ENCODE peak calls at places on chromosomes 2 and 18, in four cellular contexts. O is A549, G is GM12878, T is HepG2. B is an unnamed sample.

GRCh38 chr2:172434821-172435607 is 7.6 kb downstream of the ITGA6 start:
- DNase-seq in T (no peak), O (no peak), G (no peak), B (no peak)

GRCh38 chr2:238238766-238239551 is 879 bp downstream of the HES6 start:
- DNase-seq in G (no peak), O (no peak), T (no peak), B (peak)

GRCh38 chr2:227623225-227623624 is 5.9 kb downstream of the SCYGR4 start:
- DNase-seq in T (no peak), G (no peak), O (no peak), B (no peak)

GRCh38 chr2:120767486-120768005 is 31.9 kb downstream of the GLI2 start:
- DNase-seq in T (no peak), G (no peak), O (no peak), B (no peak)

GRCh38 chr2:151972176-151973012 is 126.5 kb downstream of the CACNB4 start:
- DNase-seq in G (no peak), T (no peak), O (no peak), B (no peak)

GRCh38 chr2:152369176-152369860 is 34.3 kb downstream of the FMNL2 start:
- DNase-seq in O (no peak), T (peak), G (no peak), B (no peak)

GRCh38 chr2:70708376-70709199 is 59.4 kb downstream of the ADD2 start:
- DNase-seq in O (no peak), T (no peak), G (no peak), B (no peak)

GRCh38 chr2:163467206-163467605 is 268.6 kb downstream of the FIGN start:
- DNase-seq in T (no peak), G (no peak), O (no peak), B (no peak)

GRCh38 chr2:138267902-138268254 is 233.7 kb upstream of the SPOPL start:
- DNase-seq in T (no peak), O (no peak), G (peak), B (no peak)

GRCh38 chr2:179449010-179449409 is 184.4 kb upstream of the SESTD1 start:
- DNase-seq in O (no peak), G (no peak), T (no peak), B (no peak)

GRCh38 chr2:102604754-102605153 is 14.6 kb upstream of the SLC9A2 start:
- DNase-seq in O (no peak), G (no peak), T (no peak), B (no peak)

GRCh38 chr2:236078675-236079255 is 89.4 kb downstream of the GBX2 start:
- DNase-seq in G (no peak), T (no peak), O (no peak), B (no peak)

GRCh38 chr18:72544092-72544886 is at the start of gene CBLN2:
- DNase-seq in O (peak), G (no peak), T (peak), B (peak)

GRCh38 chr2:125711081-125711480 is 944.9 kb upstream of the GYPC start:
- DNase-seq in O (no peak), G (no peak), T (no peak), B (no peak)

GRCh38 chr2:51723716-51724115 is 691.8 kb upstream of the NRXN1 start:
- DNase-seq in T (no peak), O (no peak), G (no peak), B (no peak)

GRCh38 chr2:222483513-222484039 is 59.2 kb downstream of the SGPP2 start:
- DNase-seq in G (no peak), O (no peak), T (no peak), B (no peak)

GRCh38 chr2:37337636-37338280 is 6.7 kb upstream of the QPCT start:
- DNase-seq in O (no peak), T (no peak), G (no peak), B (no peak)

DNA sequence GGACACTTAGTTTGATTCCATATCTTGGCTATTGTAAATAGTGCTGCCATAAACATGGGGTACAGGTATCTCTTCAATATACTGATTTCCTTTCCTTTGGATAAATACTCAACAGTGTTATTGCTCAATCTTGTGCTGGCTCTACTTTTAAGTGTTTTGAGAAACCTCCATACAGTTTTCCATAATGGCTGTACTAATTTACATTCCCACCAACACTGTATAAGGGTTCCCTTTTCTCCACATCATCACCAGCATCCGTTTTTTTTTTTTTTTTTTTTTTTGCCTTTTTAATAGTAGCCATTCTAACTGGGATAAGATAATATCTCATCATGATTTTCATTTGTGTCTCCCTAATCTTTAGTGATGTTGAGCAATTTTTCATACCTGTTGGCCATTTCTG is 29.9 kb upstream of the GALNT5 start:
- DNase-seq in O (no peak), T (no peak), G (no peak), B (no peak)
- TF ChIP-seq POLR2AphosphoS2 in O (no peak), T (no peak), G (no peak), B (no peak)

GRCh38 chr2:50529600-50530218 is 502.2 kb downstream of the NRXN1 start:
- DNase-seq in O (peak), T (peak), G (no peak), B (peak)
- TF ChIP-seq POLR2AphosphoS2 in O (no peak), T (no peak), G (no peak), B (no peak)

GRCh38 chr2:67451086-67451832 is 54.1 kb downstream of the ETAA1 start:
- DNase-seq in T (peak), G (no peak), O (peak), B (no peak)

GRCh38 chr2:67457699-67458098 is 60.6 kb downstream of the ETAA1 start:
- DNase-seq in T (no peak), G (no peak), O (no peak), B (no peak)

GRCh38 chr2:67456441-67456840 is 59.3 kb downstream of the ETAA1 start:
- DNase-seq in G (no peak), O (no peak), T (no peak), B (no peak)

GRCh38 chr2:67453365-67453764 is 56.2 kb downstream of the ETAA1 start:
- DNase-seq in O (no peak), T (no peak), G (no peak), B (no peak)

GRCh38 chr2:67455219-67456142 is 58.3 kb downstream of the ETAA1 start:
- DNase-seq in G (no peak), O (no peak), T (peak), B (no peak)
- TF ChIP-seq POLR2AphosphoS2 in G (no peak), O (no peak), T (no peak), B (no peak)

GRCh38 chr2:63614448-63614968 is 25.7 kb downstream of the MDH1 start:
- DNase-seq in T (peak), O (no peak), G (no peak), B (no peak)
- TF ChIP-seq POLR2AphosphoS2 in T (no peak), O (no peak), G (no peak), B (no peak)

DNA sequence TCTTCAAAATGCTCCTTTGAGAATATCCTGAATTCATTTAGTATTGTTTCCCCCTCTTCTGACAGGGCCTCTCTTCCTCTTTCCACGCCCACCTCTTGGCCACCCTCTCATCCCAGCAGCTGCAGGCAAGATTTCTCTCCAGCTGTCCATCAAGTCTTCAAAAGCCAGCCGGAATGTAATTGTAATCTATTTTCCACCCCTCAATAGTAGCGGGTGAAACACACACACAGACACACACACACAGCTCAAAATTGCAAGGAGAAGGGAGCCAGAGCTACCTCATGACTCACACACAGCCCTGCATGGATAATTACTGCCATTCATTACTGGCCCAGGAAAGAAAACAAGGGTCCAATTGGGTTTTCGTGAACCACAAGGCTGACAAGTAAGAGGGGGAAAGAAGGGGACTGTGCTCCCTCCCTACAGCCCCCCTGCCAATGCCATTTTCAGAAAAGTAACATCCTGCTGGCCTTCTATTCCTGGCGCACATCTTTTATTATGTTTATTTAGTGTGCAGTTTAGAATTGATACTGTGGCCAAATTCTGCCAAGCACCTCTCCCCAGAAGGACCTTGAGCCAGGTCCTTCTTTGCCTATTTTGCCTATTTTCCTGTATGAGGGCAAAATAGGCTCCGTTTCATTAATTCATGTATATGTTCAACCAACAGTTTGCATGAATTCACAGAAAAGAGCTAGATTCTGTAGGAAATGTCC is 135.8 kb downstream of the MYO3B start:
- DNase-seq in O (no peak), G (no peak), T (no peak), B (no peak)
- TF ChIP-seq POLR2AphosphoS2 in O (no peak), G (no peak), T (no peak), B (no peak)

DNA sequence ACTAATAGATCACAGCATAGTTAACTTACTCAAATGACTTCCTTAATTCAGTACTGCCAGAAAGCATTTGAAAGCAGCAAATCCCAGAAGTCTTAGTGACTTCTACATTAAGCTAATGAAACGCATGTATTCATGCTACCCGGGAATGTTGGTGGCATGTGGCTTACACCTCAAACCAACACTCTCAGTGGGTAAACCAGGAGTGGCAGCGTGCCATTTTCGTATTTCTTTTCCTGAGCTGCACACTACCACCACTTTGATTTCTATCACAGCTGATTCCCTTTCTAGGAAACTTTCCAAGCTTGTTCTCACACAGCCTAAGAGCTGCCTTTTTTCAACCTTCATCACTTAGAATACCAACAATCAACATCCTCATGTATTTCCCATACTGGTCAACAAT is 646.6 kb downstream of the NRXN1 start:
- DNase-seq in O (no peak), T (no peak), G (no peak), B (no peak)
- TF ChIP-seq POLR2AphosphoS2 in O (no peak), T (no peak), G (no peak), B (no peak)

GRCh38 chr2:17962874-17963273 is 84.4 kb downstream of the KCNS3 start:
- DNase-seq in O (no peak), G (no peak), T (no peak), B (no peak)
- TF ChIP-seq POLR2AphosphoS2 in O (no peak), G (no peak), T (no peak), B (no peak)

DNA sequence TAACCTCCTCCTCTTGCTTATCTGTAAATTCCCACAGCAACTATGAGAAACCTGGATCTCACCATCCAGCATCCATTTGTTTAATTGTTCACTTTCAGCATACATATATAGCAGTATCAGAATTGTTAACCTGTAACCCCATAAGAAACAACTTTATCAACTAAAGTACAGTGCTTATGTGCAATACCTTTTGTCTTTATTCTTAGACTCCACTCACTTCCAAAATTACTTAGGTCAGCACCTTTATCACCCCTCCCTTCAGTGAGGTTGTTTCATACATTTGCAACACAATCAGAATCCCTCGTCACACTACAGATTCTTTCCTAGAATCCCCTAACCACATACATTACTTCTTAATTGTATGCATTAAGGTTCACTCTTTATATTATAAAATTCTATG is 225.9 kb upstream of the NCKAP5 start:
- DNase-seq in T (no peak), O (no peak), G (no peak), B (no peak)
- TF ChIP-seq POLR2AphosphoS2 in T (no peak), O (no peak), G (no peak), B (no peak)

GRCh38 chr2:200308421-200309295 is 2.2 kb downstream of the SPATS2L start:
- DNase-seq in G (no peak), O (no peak), T (no peak), B (no peak)

GRCh38 chr2:200308001-200308400 is 1.5 kb downstream of the SPATS2L start:
- DNase-seq in O (no peak), G (no peak), T (no peak), B (no peak)

GRCh38 chr2:200310545-200310971 is 4.1 kb downstream of the SPATS2L start:
- DNase-seq in T (no peak), O (no peak), G (no peak), B (no peak)

GRCh38 chr2:200311139-200311538 is 4.6 kb downstream of the SPATS2L start:
- DNase-seq in O (no peak), G (no peak), T (no peak), B (no peak)

GRCh38 chr2:200309296-200309846 is 2.9 kb downstream of the SPATS2L start:
- DNase-seq in T (no peak), O (no peak), G (no peak), B (no peak)
- TF ChIP-seq POLR2AphosphoS2 in T (no peak), O (no peak), G (no peak), B (no peak)